ENCODE peak calls at places on chromosomes 1 and 21, in seven cellular contexts. One of them, this sample, is unnamed.

GRCh38 chr1:190579517-190580193 is 102.0 kb upstream of the BRINP3 start:
- DNase-seq in cardiac fibroblast: no peak
- DNase-seq in ovary: no peak
- DNase-seq in lung: no peak
- DNase-seq in fibroblast of lung: no peak
- DNase-seq in endodermal cell: no peak
- DNase-seq in AG10803: no peak
- DNase-seq in this sample: no peak

GRCh38 chr1:234474375-234474774 is 4.6 kb downstream of the TARBP1 start:
- DNase-seq in cardiac fibroblast: no peak
- DNase-seq in ovary: no peak
- DNase-seq in lung: no peak
- DNase-seq in fibroblast of lung: no peak
- DNase-seq in endodermal cell: no peak
- DNase-seq in AG10803: no peak
- DNase-seq in this sample: no peak

GRCh38 chr21:33480481-33481103 is 818 bp upstream of the TMEM50B start:
- DNase-seq in cardiac fibroblast: no peak
- DNase-seq in ovary: no peak
- DNase-seq in lung: no peak
- DNase-seq in fibroblast of lung: no peak
- DNase-seq in endodermal cell: no peak
- DNase-seq in AG10803: no peak
- DNase-seq in this sample: no peak

GRCh38 chr1:99115231-99115630 is 110.6 kb upstream of the PLPPR5 start:
- DNase-seq in cardiac fibroblast: no peak
- DNase-seq in ovary: no peak
- DNase-seq in lung: no peak
- DNase-seq in fibroblast of lung: no peak
- DNase-seq in endodermal cell: no peak
- DNase-seq in AG10803: no peak
- DNase-seq in this sample: no peak

GRCh38 chr1:47713333-47713953 is 275.6 kb downstream of the FOXD2 start:
- DNase-seq in cardiac fibroblast: no peak
- DNase-seq in ovary: no peak
- DNase-seq in lung: no peak
- DNase-seq in fibroblast of lung: no peak
- DNase-seq in endodermal cell: peak; percentile 23
- DNase-seq in AG10803: no peak
- DNase-seq in this sample: no peak

GRCh38 chr1:246695666-246696065 is 28.5 kb upstream of the SCCPDH start:
- DNase-seq in cardiac fibroblast: no peak
- DNase-seq in ovary: no peak
- DNase-seq in lung: no peak
- DNase-seq in fibroblast of lung: no peak
- DNase-seq in endodermal cell: no peak
- DNase-seq in AG10803: no peak
- DNase-seq in this sample: no peak

GRCh38 chr1:110123224-110123623 is 11.0 kb downstream of the UBL4B start:
- DNase-seq in cardiac fibroblast: no peak
- DNase-seq in ovary: no peak
- DNase-seq in lung: no peak
- DNase-seq in fibroblast of lung: peak; percentile 24
- DNase-seq in endodermal cell: no peak
- DNase-seq in AG10803: peak; percentile 76
- DNase-seq in this sample: no peak

GRCh38 chr21:45981154-45981606 is 390 bp upstream of the COL6A1 start:
- DNase-seq in cardiac fibroblast: peak; percentile 95
- DNase-seq in ovary: peak; percentile 88
- DNase-seq in lung: peak; percentile 70
- DNase-seq in fibroblast of lung: peak; percentile 88
- DNase-seq in endodermal cell: peak; percentile 96
- DNase-seq in AG10803: peak; percentile 93
- DNase-seq in this sample: peak; percentile 47

GRCh38 chr1:200704991-200705390 is 33.7 kb upstream of the CAMSAP2 start:
- DNase-seq in cardiac fibroblast: no peak
- DNase-seq in ovary: no peak
- DNase-seq in lung: no peak
- DNase-seq in fibroblast of lung: no peak
- DNase-seq in endodermal cell: no peak
- DNase-seq in AG10803: no peak
- DNase-seq in this sample: no peak

GRCh38 chr1:111967886-111968285 is 21.6 kb downstream of the KCND3 start:
- DNase-seq in cardiac fibroblast: no peak
- DNase-seq in ovary: no peak
- DNase-seq in lung: no peak
- DNase-seq in fibroblast of lung: no peak
- DNase-seq in endodermal cell: no peak
- DNase-seq in AG10803: no peak
- DNase-seq in this sample: no peak

GRCh38 chr21:25179116-25179515 is 428.2 kb downstream of the MRPL39 start:
- DNase-seq in cardiac fibroblast: peak; percentile 33
- DNase-seq in ovary: no peak
- DNase-seq in lung: no peak
- DNase-seq in fibroblast of lung: peak; percentile 86
- DNase-seq in endodermal cell: no peak
- DNase-seq in AG10803: peak; percentile 83
- DNase-seq in this sample: no peak

GRCh38 chr1:201396859-201397464 is 2.2 kb downstream of the LAD1 start:
- DNase-seq in cardiac fibroblast: no peak
- DNase-seq in ovary: no peak
- DNase-seq in lung: peak; percentile 69
- DNase-seq in fibroblast of lung: no peak
- DNase-seq in endodermal cell: no peak
- DNase-seq in AG10803: no peak
- DNase-seq in this sample: peak; percentile 93

GRCh38 chr1:223175633-223176032 is 32.6 kb upstream of the TLR5 start:
- DNase-seq in cardiac fibroblast: no peak
- DNase-seq in ovary: no peak
- DNase-seq in lung: no peak
- DNase-seq in fibroblast of lung: no peak
- DNase-seq in endodermal cell: no peak
- DNase-seq in AG10803: no peak
- DNase-seq in this sample: no peak

GRCh38 chr1:198124665-198125064 is 32.1 kb upstream of the NEK7 start:
- DNase-seq in cardiac fibroblast: no peak
- DNase-seq in ovary: no peak
- DNase-seq in lung: no peak
- DNase-seq in fibroblast of lung: no peak
- DNase-seq in endodermal cell: no peak
- DNase-seq in AG10803: no peak
- DNase-seq in this sample: no peak

GRCh38 chr1:62722796-62723195 is 34.6 kb upstream of the DOCK7 start:
- DNase-seq in cardiac fibroblast: no peak
- DNase-seq in ovary: no peak
- DNase-seq in lung: no peak
- DNase-seq in fibroblast of lung: no peak
- DNase-seq in endodermal cell: no peak
- DNase-seq in AG10803: no peak
- DNase-seq in this sample: no peak

GRCh38 chr1:109879881-109880525 is 30.6 kb upstream of the CSF1 start:
- DNase-seq in cardiac fibroblast: no peak
- DNase-seq in ovary: no peak
- DNase-seq in lung: no peak
- DNase-seq in fibroblast of lung: no peak
- DNase-seq in endodermal cell: no peak
- DNase-seq in AG10803: no peak
- DNase-seq in this sample: no peak

GRCh38 chr1:46718340-46718726 is 581 bp downstream of the EFCAB14 start:
- DNase-seq in cardiac fibroblast: no peak
- DNase-seq in ovary: no peak
- DNase-seq in lung: no peak
- DNase-seq in fibroblast of lung: peak; percentile 11
- DNase-seq in endodermal cell: no peak
- DNase-seq in AG10803: no peak
- DNase-seq in this sample: peak; percentile 16

GRCh38 chr1:110588991-110589390 is 17.2 kb downstream of the KCNA2 start:
- DNase-seq in cardiac fibroblast: no peak
- DNase-seq in ovary: no peak
- DNase-seq in lung: no peak
- DNase-seq in fibroblast of lung: no peak
- DNase-seq in endodermal cell: no peak
- DNase-seq in AG10803: no peak
- DNase-seq in this sample: no peak

GRCh38 chr21:36320421-36321324 is 676 bp downstream of the MORC3 start:
- DNase-seq in cardiac fibroblast: peak; percentile 73
- DNase-seq in ovary: peak; percentile 82
- DNase-seq in lung: peak; percentile 66
- DNase-seq in fibroblast of lung: peak; percentile 73
- DNase-seq in endodermal cell: peak; percentile 87
- DNase-seq in AG10803: peak; percentile 66
- DNase-seq in this sample: peak; percentile 70

GRCh38 chr1:32242341-32242851 is 4.6 kb upstream of the FAM167B start:
- DNase-seq in cardiac fibroblast: peak; percentile 54
- DNase-seq in ovary: no peak
- DNase-seq in lung: no peak
- DNase-seq in fibroblast of lung: no peak
- DNase-seq in endodermal cell: peak; percentile 60
- DNase-seq in AG10803: peak; percentile 32
- DNase-seq in this sample: no peak

GRCh38 chr1:179366093-179366800 is 476 bp downstream of the AXDND1 start:
- DNase-seq in cardiac fibroblast: peak; percentile 25
- DNase-seq in ovary: no peak
- DNase-seq in lung: no peak
- DNase-seq in fibroblast of lung: peak; percentile 17
- DNase-seq in endodermal cell: no peak
- DNase-seq in AG10803: peak; percentile 26
- DNase-seq in this sample: no peak

GRCh38 chr1:235708390-235708962 is 58.9 kb upstream of the GNG4 start:
- DNase-seq in cardiac fibroblast: no peak
- DNase-seq in ovary: no peak
- DNase-seq in lung: no peak
- DNase-seq in fibroblast of lung: peak; percentile 67
- DNase-seq in endodermal cell: no peak
- DNase-seq in AG10803: peak; percentile 53
- DNase-seq in this sample: peak; percentile 40

GRCh38 chr1:215282557-215282956 is 200.0 kb downstream of the KCNK2 start:
- DNase-seq in cardiac fibroblast: no peak
- DNase-seq in ovary: no peak
- DNase-seq in lung: no peak
- DNase-seq in fibroblast of lung: peak; percentile 35
- DNase-seq in endodermal cell: no peak
- DNase-seq in AG10803: no peak
- DNase-seq in this sample: no peak

GRCh38 chr1:2242814-2243725 is 15.0 kb downstream of the SKI start:
- DNase-seq in cardiac fibroblast: no peak
- DNase-seq in ovary: no peak
- DNase-seq in lung: no peak
- DNase-seq in fibroblast of lung: no peak
- DNase-seq in endodermal cell: no peak
- DNase-seq in AG10803: peak; percentile 46
- DNase-seq in this sample: no peak

GRCh38 chr1:167258858-167259257 is 38.2 kb downstream of the POU2F1 start:
- DNase-seq in cardiac fibroblast: no peak
- DNase-seq in ovary: no peak
- DNase-seq in lung: no peak
- DNase-seq in fibroblast of lung: no peak
- DNase-seq in endodermal cell: no peak
- DNase-seq in AG10803: no peak
- DNase-seq in this sample: no peak
- H3K4me3 ChIP-seq in cardiac fibroblast: no peak overlapping the region
- H3K4me3 ChIP-seq in ovary: no peak overlapping the region
- H3K4me3 ChIP-seq in lung: no peak overlapping the region
- H3K4me3 ChIP-seq in fibroblast of lung: no peak overlapping the region
- H3K4me3 ChIP-seq in endodermal cell: no peak overlapping the region
- H3K4me3 ChIP-seq in AG10803: no peak overlapping the region
- H3K4me3 ChIP-seq in this sample: no peak overlapping the region

GRCh38 chr1:28176492-28177470 is at the start of gene PTAFR:
- DNase-seq in cardiac fibroblast: no peak
- DNase-seq in ovary: no peak
- DNase-seq in lung: peak; percentile 45
- DNase-seq in fibroblast of lung: no peak
- DNase-seq in endodermal cell: no peak
- DNase-seq in AG10803: no peak
- DNase-seq in this sample: no peak
- H3K4me3 ChIP-seq in cardiac fibroblast: no peak within 1 kb of the TSS
- H3K4me3 ChIP-seq in ovary: no peak within 1 kb of the TSS
- H3K4me3 ChIP-seq in lung: no peak within 1 kb of the TSS
- H3K4me3 ChIP-seq in fibroblast of lung: no peak within 1 kb of the TSS
- H3K4me3 ChIP-seq in endodermal cell: no peak within 1 kb of the TSS
- H3K4me3 ChIP-seq in AG10803: no peak within 1 kb of the TSS
- H3K4me3 ChIP-seq in this sample: no peak within 1 kb of the TSS

GRCh38 chr1:19563336-19564097 is 78.2 kb upstream of the CAPZB start:
- DNase-seq in cardiac fibroblast: peak; percentile 68
- DNase-seq in ovary: peak; percentile 78
- DNase-seq in lung: peak; percentile 42
- DNase-seq in fibroblast of lung: peak; percentile 57
- DNase-seq in endodermal cell: no peak
- DNase-seq in AG10803: peak; percentile 58
- DNase-seq in this sample: peak; percentile 19
- H3K4me3 ChIP-seq in cardiac fibroblast: peak overlapping the region; percentile 21
- H3K4me3 ChIP-seq in ovary: peak overlapping the region; percentile 33
- H3K4me3 ChIP-seq in lung: no peak overlapping the region
- H3K4me3 ChIP-seq in fibroblast of lung: peak overlapping the region; percentile 27
- H3K4me3 ChIP-seq in endodermal cell: no peak overlapping the region
- H3K4me3 ChIP-seq in AG10803: peak overlapping the region; percentile 47
- H3K4me3 ChIP-seq in this sample: no peak overlapping the region

DNA sequence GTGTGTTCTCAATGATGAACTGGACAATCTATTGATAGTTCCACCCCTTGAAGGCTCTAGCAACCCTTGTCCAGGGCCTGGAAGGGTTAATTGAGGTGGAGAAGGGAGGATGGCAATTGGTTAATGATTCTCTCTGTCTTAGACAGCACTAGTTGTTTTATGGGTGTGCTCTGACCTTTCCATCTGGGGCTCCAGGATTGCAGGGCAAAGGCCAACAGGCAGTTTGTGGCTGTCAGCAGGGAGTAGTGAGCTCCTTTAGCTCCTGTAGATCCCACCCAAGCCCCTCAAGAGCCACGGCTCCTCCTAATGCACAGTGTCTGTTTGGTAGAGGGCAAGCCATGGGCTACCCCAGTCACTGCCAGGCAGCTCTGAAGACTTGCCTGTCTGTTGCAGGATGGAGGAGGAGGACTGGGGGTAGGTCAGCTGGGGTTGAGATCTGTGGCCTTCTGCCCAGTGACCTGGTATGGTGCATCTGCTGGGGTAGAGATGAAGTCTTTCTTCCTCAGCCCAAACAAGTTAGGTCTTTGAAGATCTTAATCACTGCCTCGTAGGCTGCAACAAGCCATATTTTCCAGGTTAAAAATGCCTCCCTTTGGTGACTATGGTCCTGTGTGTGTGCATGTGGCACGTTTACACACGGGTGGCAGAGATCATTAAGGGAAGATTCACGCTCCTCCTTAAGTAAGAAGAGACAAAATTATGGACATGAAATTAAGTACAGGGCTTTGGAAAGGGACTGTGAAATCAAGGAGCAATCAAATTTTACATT is 7.7 kb downstream of the MROH7 start:
- DNase-seq in cardiac fibroblast: no peak
- DNase-seq in ovary: no peak
- DNase-seq in lung: no peak
- DNase-seq in fibroblast of lung: no peak
- DNase-seq in endodermal cell: no peak
- DNase-seq in AG10803: no peak
- DNase-seq in this sample: peak; percentile 97
- H3K4me3 ChIP-seq in cardiac fibroblast: no peak overlapping the region
- H3K4me3 ChIP-seq in ovary: no peak overlapping the region
- H3K4me3 ChIP-seq in lung: no peak overlapping the region
- H3K4me3 ChIP-seq in fibroblast of lung: no peak overlapping the region
- H3K4me3 ChIP-seq in endodermal cell: no peak overlapping the region
- H3K4me3 ChIP-seq in AG10803: no peak overlapping the region
- H3K4me3 ChIP-seq in this sample: no peak overlapping the region

This sample was measured in small intestine.